ENCODE peak calls at places on chromosomes 11 and 22, in eight cellular contexts. One of them, this sample, is unnamed. For H3K4me1, the result is how much of the 10 kb centered on the place peaks cover.

GRCh38 chr11:32792111-32792947 is 2.1 kb downstream of the CCDC73 start:
- DNase-seq in GM23248: no peak
- DNase-seq in naive thymus-derived CD4-positive, alpha-beta T cell: no peak
- DNase-seq in ascending aorta: no peak
- DNase-seq in lower lobe of right lung: no peak
- DNase-seq in esophagus squamous epithelium: no peak
- DNase-seq in lung: no peak
- DNase-seq in heart left ventricle: no peak
- DNase-seq in this sample: no peak

GRCh38 chr22:30968015-30968923 is at the start of gene MORC2:
- DNase-seq in GM23248: no peak
- DNase-seq in naive thymus-derived CD4-positive, alpha-beta T cell: no peak
- DNase-seq in ascending aorta: peak
- DNase-seq in lower lobe of right lung: peak
- DNase-seq in esophagus squamous epithelium: no peak
- DNase-seq in lung: no peak
- DNase-seq in heart left ventricle: peak
- DNase-seq in this sample: peak

GRCh38 chr11:74449369-74449931 is 17.9 kb downstream of the KCNE3 start:
- DNase-seq in GM23248: peak
- DNase-seq in naive thymus-derived CD4-positive, alpha-beta T cell: peak
- DNase-seq in ascending aorta: no peak
- DNase-seq in lower lobe of right lung: no peak
- DNase-seq in esophagus squamous epithelium: no peak
- DNase-seq in lung: peak
- DNase-seq in heart left ventricle: no peak
- DNase-seq in this sample: peak

GRCh38 chr11:46363455-46363920 is 16.2 kb downstream of the DGKZ start:
- DNase-seq in GM23248: peak
- DNase-seq in naive thymus-derived CD4-positive, alpha-beta T cell: no peak
- DNase-seq in ascending aorta: no peak
- DNase-seq in lower lobe of right lung: no peak
- DNase-seq in esophagus squamous epithelium: no peak
- DNase-seq in lung: no peak
- DNase-seq in heart left ventricle: peak
- DNase-seq in this sample: no peak

GRCh38 chr11:10348650-10349280 is 43.9 kb downstream of the ADM start:
- DNase-seq in GM23248: peak
- DNase-seq in naive thymus-derived CD4-positive, alpha-beta T cell: no peak
- DNase-seq in ascending aorta: no peak
- DNase-seq in lower lobe of right lung: no peak
- DNase-seq in esophagus squamous epithelium: no peak
- DNase-seq in lung: no peak
- DNase-seq in heart left ventricle: no peak
- DNase-seq in this sample: no peak

GRCh38 chr11:12683857-12684256 is 9.6 kb downstream of the TEAD1 start:
- DNase-seq in GM23248: peak
- DNase-seq in naive thymus-derived CD4-positive, alpha-beta T cell: no peak
- DNase-seq in ascending aorta: no peak
- DNase-seq in lower lobe of right lung: no peak
- DNase-seq in esophagus squamous epithelium: no peak
- DNase-seq in lung: no peak
- DNase-seq in heart left ventricle: no peak
- DNase-seq in this sample: no peak

GRCh38 chr11:8067567-8067928 is 13.5 kb upstream of the TUB start:
- DNase-seq in GM23248: no peak
- DNase-seq in naive thymus-derived CD4-positive, alpha-beta T cell: no peak
- DNase-seq in ascending aorta: no peak
- DNase-seq in lower lobe of right lung: no peak
- DNase-seq in esophagus squamous epithelium: no peak
- DNase-seq in lung: no peak
- DNase-seq in heart left ventricle: no peak
- DNase-seq in this sample: no peak

GRCh38 chr11:68146704-68147474 is 25.7 kb upstream of the CHKA start:
- DNase-seq in GM23248: peak
- DNase-seq in naive thymus-derived CD4-positive, alpha-beta T cell: no peak
- DNase-seq in ascending aorta: no peak
- DNase-seq in lower lobe of right lung: peak
- DNase-seq in esophagus squamous epithelium: no peak
- DNase-seq in lung: peak
- DNase-seq in heart left ventricle: no peak
- DNase-seq in this sample: no peak

GRCh38 chr11:119460582-119460981 is 37.6 kb upstream of the THY1 start:
- DNase-seq in GM23248: peak
- DNase-seq in naive thymus-derived CD4-positive, alpha-beta T cell: no peak
- DNase-seq in ascending aorta: no peak
- DNase-seq in lower lobe of right lung: no peak
- DNase-seq in esophagus squamous epithelium: no peak
- DNase-seq in lung: no peak
- DNase-seq in heart left ventricle: no peak
- DNase-seq in this sample: no peak

GRCh38 chr22:24707477-24707816 is 67.1 kb downstream of the PIWIL3 start:
- DNase-seq in GM23248: no peak
- DNase-seq in naive thymus-derived CD4-positive, alpha-beta T cell: no peak
- DNase-seq in ascending aorta: no peak
- DNase-seq in lower lobe of right lung: no peak
- DNase-seq in esophagus squamous epithelium: no peak
- DNase-seq in lung: no peak
- DNase-seq in heart left ventricle: no peak
- DNase-seq in this sample: no peak

GRCh38 chr22:44850946-44851345 is 98.6 kb downstream of the ARHGAP8 start:
- DNase-seq in GM23248: no peak
- DNase-seq in naive thymus-derived CD4-positive, alpha-beta T cell: no peak
- DNase-seq in ascending aorta: no peak
- DNase-seq in lower lobe of right lung: no peak
- DNase-seq in esophagus squamous epithelium: no peak
- DNase-seq in lung: no peak
- DNase-seq in heart left ventricle: no peak
- DNase-seq in this sample: no peak

GRCh38 chr11:35815556-35816315 is 128.1 kb upstream of the LDLRAD3 start:
- DNase-seq in GM23248: peak
- DNase-seq in naive thymus-derived CD4-positive, alpha-beta T cell: no peak
- DNase-seq in ascending aorta: no peak
- DNase-seq in lower lobe of right lung: no peak
- DNase-seq in esophagus squamous epithelium: no peak
- DNase-seq in lung: no peak
- DNase-seq in heart left ventricle: no peak
- DNase-seq in this sample: peak

GRCh38 chr11:32870676-32871075 is 21.9 kb upstream of the QSER1 start:
- DNase-seq in GM23248: no peak
- DNase-seq in naive thymus-derived CD4-positive, alpha-beta T cell: peak
- DNase-seq in ascending aorta: no peak
- DNase-seq in lower lobe of right lung: no peak
- DNase-seq in esophagus squamous epithelium: no peak
- DNase-seq in lung: no peak
- DNase-seq in heart left ventricle: no peak
- DNase-seq in this sample: no peak

GRCh38 chr11:107561688-107562087 is 3.8 kb downstream of the ALKBH8 start:
- DNase-seq in GM23248: peak
- DNase-seq in naive thymus-derived CD4-positive, alpha-beta T cell: no peak
- DNase-seq in ascending aorta: no peak
- DNase-seq in lower lobe of right lung: no peak
- DNase-seq in esophagus squamous epithelium: no peak
- DNase-seq in lung: no peak
- DNase-seq in heart left ventricle: no peak
- DNase-seq in this sample: no peak

GRCh38 chr11:61198391-61198790 is 4.9 kb upstream of the PGA3 start:
- DNase-seq in GM23248: no peak
- DNase-seq in naive thymus-derived CD4-positive, alpha-beta T cell: no peak
- DNase-seq in ascending aorta: no peak
- DNase-seq in lower lobe of right lung: no peak
- DNase-seq in esophagus squamous epithelium: no peak
- DNase-seq in lung: no peak
- DNase-seq in heart left ventricle: no peak
- DNase-seq in this sample: no peak

GRCh38 chr11:132080121-132080520 is 709.7 kb downstream of the NTM start:
- DNase-seq in GM23248: peak
- DNase-seq in naive thymus-derived CD4-positive, alpha-beta T cell: no peak
- DNase-seq in ascending aorta: no peak
- DNase-seq in lower lobe of right lung: no peak
- DNase-seq in esophagus squamous epithelium: no peak
- DNase-seq in lung: no peak
- DNase-seq in heart left ventricle: no peak
- DNase-seq in this sample: no peak

GRCh38 chr11:5505363-5506048 is 4.3 kb downstream of the UBQLN3 start:
- DNase-seq in GM23248: no peak
- DNase-seq in naive thymus-derived CD4-positive, alpha-beta T cell: no peak
- DNase-seq in ascending aorta: no peak
- DNase-seq in lower lobe of right lung: no peak
- DNase-seq in esophagus squamous epithelium: no peak
- DNase-seq in lung: no peak
- DNase-seq in heart left ventricle: no peak
- DNase-seq in this sample: no peak

GRCh38 chr11:1744879-1745700 is 5.3 kb downstream of the IFITM10 start:
- DNase-seq in GM23248: no peak
- DNase-seq in naive thymus-derived CD4-positive, alpha-beta T cell: no peak
- DNase-seq in ascending aorta: no peak
- DNase-seq in lower lobe of right lung: no peak
- DNase-seq in esophagus squamous epithelium: no peak
- DNase-seq in lung: no peak
- DNase-seq in heart left ventricle: no peak
- DNase-seq in this sample: peak

GRCh38 chr11:89495951-89496350 is 4.8 kb upstream of the NOX4 start:
- DNase-seq in GM23248: peak
- DNase-seq in naive thymus-derived CD4-positive, alpha-beta T cell: no peak
- DNase-seq in ascending aorta: no peak
- DNase-seq in lower lobe of right lung: no peak
- DNase-seq in esophagus squamous epithelium: no peak
- DNase-seq in lung: no peak
- DNase-seq in heart left ventricle: peak
- DNase-seq in this sample: peak
- H3K4me1 ChIP-seq in GM23248: under half
- H3K4me1 ChIP-seq in naive thymus-derived CD4-positive, alpha-beta T cell: under half
- H3K4me1 ChIP-seq in ascending aorta: under half
- H3K4me1 ChIP-seq in lower lobe of right lung: under half
- H3K4me1 ChIP-seq in esophagus squamous epithelium: under half
- H3K4me1 ChIP-seq in lung: under half
- H3K4me1 ChIP-seq in heart left ventricle: under half
- H3K4me1 ChIP-seq in this sample: under half

DNA sequence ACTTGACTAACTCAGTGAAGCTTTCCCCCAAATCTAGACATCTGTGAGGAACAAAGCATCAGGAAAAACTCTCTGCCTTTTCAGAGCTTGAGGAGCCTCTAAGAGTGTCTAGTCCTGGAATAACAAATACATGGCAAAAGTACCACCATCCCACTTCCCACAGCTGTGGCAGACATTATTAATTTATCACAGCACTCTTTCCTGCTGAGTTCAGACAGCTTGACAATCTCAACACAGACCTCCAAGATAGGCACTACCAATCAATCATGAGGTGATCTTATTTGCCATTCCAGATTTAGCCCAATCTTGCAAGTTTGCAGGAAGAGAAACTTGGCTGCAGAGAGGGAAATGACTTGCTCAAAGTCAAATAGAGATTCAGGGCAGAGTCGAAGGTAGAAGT is 202.8 kb downstream of the MN1 start:
- DNase-seq in GM23248: no peak
- DNase-seq in naive thymus-derived CD4-positive, alpha-beta T cell: no peak
- DNase-seq in ascending aorta: no peak
- DNase-seq in lower lobe of right lung: no peak
- DNase-seq in esophagus squamous epithelium: no peak
- DNase-seq in lung: no peak
- DNase-seq in heart left ventricle: no peak
- DNase-seq in this sample: no peak
- H3K27ac ChIP-seq in GM23248: no peak
- H3K27ac ChIP-seq in naive thymus-derived CD4-positive, alpha-beta T cell: no peak
- H3K27ac ChIP-seq in ascending aorta: no peak
- H3K27ac ChIP-seq in lower lobe of right lung: no peak
- H3K27ac ChIP-seq in esophagus squamous epithelium: no peak
- H3K27ac ChIP-seq in lung: no peak
- H3K27ac ChIP-seq in heart left ventricle: no peak
- H3K27ac ChIP-seq in this sample: no peak

GRCh38 chr11:99256614-99257013 is 235.9 kb downstream of the CNTN5 start:
- DNase-seq in GM23248: no peak
- DNase-seq in naive thymus-derived CD4-positive, alpha-beta T cell: no peak
- DNase-seq in ascending aorta: no peak
- DNase-seq in lower lobe of right lung: no peak
- DNase-seq in esophagus squamous epithelium: no peak
- DNase-seq in lung: no peak
- DNase-seq in heart left ventricle: no peak
- DNase-seq in this sample: no peak

GRCh38 chr11:99257131-99257530 is 236.4 kb downstream of the CNTN5 start:
- DNase-seq in GM23248: no peak
- DNase-seq in naive thymus-derived CD4-positive, alpha-beta T cell: no peak
- DNase-seq in ascending aorta: no peak
- DNase-seq in lower lobe of right lung: no peak
- DNase-seq in esophagus squamous epithelium: no peak
- DNase-seq in lung: no peak
- DNase-seq in heart left ventricle: no peak
- DNase-seq in this sample: no peak

GRCh38 chr11:99260696-99261095 is 239.9 kb downstream of the CNTN5 start:
- DNase-seq in GM23248: no peak
- DNase-seq in naive thymus-derived CD4-positive, alpha-beta T cell: no peak
- DNase-seq in ascending aorta: no peak
- DNase-seq in lower lobe of right lung: no peak
- DNase-seq in esophagus squamous epithelium: no peak
- DNase-seq in lung: no peak
- DNase-seq in heart left ventricle: no peak
- DNase-seq in this sample: no peak
- H3K4me3 ChIP-seq in GM23248: no peak
- H3K4me3 ChIP-seq in naive thymus-derived CD4-positive, alpha-beta T cell: no peak
- H3K4me3 ChIP-seq in ascending aorta: no peak
- H3K4me3 ChIP-seq in lower lobe of right lung: no peak
- H3K4me3 ChIP-seq in esophagus squamous epithelium: no peak
- H3K4me3 ChIP-seq in lung: no peak
- H3K4me3 ChIP-seq in heart left ventricle: no peak
- H3K4me3 ChIP-seq in this sample: no peak

DNA sequence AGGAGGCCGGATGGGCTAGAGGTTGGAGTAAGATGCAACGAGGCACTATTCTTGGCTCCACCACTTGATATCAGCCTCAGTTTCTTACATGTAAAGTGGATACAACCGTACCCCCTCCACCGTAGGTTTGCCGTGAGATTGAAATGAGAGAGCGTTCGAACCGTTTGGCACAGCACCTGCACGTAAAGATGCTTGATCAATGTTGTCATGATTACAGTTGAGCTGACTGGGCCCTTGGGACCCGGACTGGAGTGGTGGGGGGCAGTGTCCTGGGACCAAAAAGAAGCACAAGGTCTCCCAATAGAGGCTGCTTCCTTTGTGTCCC is 3.7 kb downstream of the APOC3 start:
- DNase-seq in GM23248: no peak
- DNase-seq in naive thymus-derived CD4-positive, alpha-beta T cell: no peak
- DNase-seq in ascending aorta: no peak
- DNase-seq in lower lobe of right lung: no peak
- DNase-seq in esophagus squamous epithelium: no peak
- DNase-seq in lung: no peak
- DNase-seq in heart left ventricle: no peak
- DNase-seq in this sample: peak
- H3K4me1 ChIP-seq in GM23248: under half
- H3K4me1 ChIP-seq in naive thymus-derived CD4-positive, alpha-beta T cell: under half
- H3K4me1 ChIP-seq in ascending aorta: under half
- H3K4me1 ChIP-seq in lower lobe of right lung: under half
- H3K4me1 ChIP-seq in esophagus squamous epithelium: under half
- H3K4me1 ChIP-seq in lung: under half
- H3K4me1 ChIP-seq in heart left ventricle: under half
- H3K4me1 ChIP-seq in this sample: under half

GRCh38 chr22:38861927-38862326 is 10.1 kb downstream of the CBX6 start:
- DNase-seq in GM23248: no peak
- DNase-seq in naive thymus-derived CD4-positive, alpha-beta T cell: no peak
- DNase-seq in ascending aorta: no peak
- DNase-seq in lower lobe of right lung: no peak
- DNase-seq in esophagus squamous epithelium: no peak
- DNase-seq in lung: no peak
- DNase-seq in heart left ventricle: no peak
- DNase-seq in this sample: no peak
- H3K27ac ChIP-seq in GM23248: no peak
- H3K27ac ChIP-seq in naive thymus-derived CD4-positive, alpha-beta T cell: no peak
- H3K27ac ChIP-seq in ascending aorta: peak
- H3K27ac ChIP-seq in lower lobe of right lung: no peak
- H3K27ac ChIP-seq in esophagus squamous epithelium: no peak
- H3K27ac ChIP-seq in lung: no peak
- H3K27ac ChIP-seq in heart left ventricle: no peak
- H3K27ac ChIP-seq in this sample: no peak

This sample was measured in sigmoid colon.